ENCODE peak calls at places on chromosomes 5 and 9, in ten cellular contexts. One of them, this sample, is unnamed.

GRCh38 chr9:26870292-26870691 is 22.3 kb downstream of the CAAP1 start:
- DNase-seq in AG09319: no peak
- DNase-seq in Calu3: no peak
- DNase-seq in upper lobe of left lung: no peak
- DNase-seq in BE2C: no peak
- DNase-seq in choroid plexus epithelial cell: peak; percentile 84
- DNase-seq in pancreas: no peak
- DNase-seq in suprapubic skin: no peak
- DNase-seq in esophagus squamous epithelium: no peak
- DNase-seq in epithelial cell of esophagus: peak; percentile 88
- DNase-seq in this sample: no peak

GRCh38 chr5:105146867-105147266 is 1584.3 kb upstream of the NUDT12 start:
- DNase-seq in AG09319: no peak
- DNase-seq in Calu3: no peak
- DNase-seq in upper lobe of left lung: no peak
- DNase-seq in BE2C: no peak
- DNase-seq in choroid plexus epithelial cell: peak; percentile 7
- DNase-seq in pancreas: no peak
- DNase-seq in suprapubic skin: no peak
- DNase-seq in esophagus squamous epithelium: no peak
- DNase-seq in epithelial cell of esophagus: peak; percentile 9
- DNase-seq in this sample: no peak

GRCh38 chr5:152689275-152689711 is 284.2 kb upstream of the NMUR2 start:
- DNase-seq in AG09319: no peak
- DNase-seq in Calu3: no peak
- DNase-seq in upper lobe of left lung: no peak
- DNase-seq in BE2C: no peak
- DNase-seq in choroid plexus epithelial cell: no peak
- DNase-seq in pancreas: no peak
- DNase-seq in suprapubic skin: no peak
- DNase-seq in esophagus squamous epithelium: no peak
- DNase-seq in epithelial cell of esophagus: peak; percentile 60
- DNase-seq in this sample: no peak

GRCh38 chr9:133976191-133976861 is 15.8 kb downstream of the VAV2 start:
- DNase-seq in AG09319: no peak
- DNase-seq in Calu3: no peak
- DNase-seq in upper lobe of left lung: no peak
- DNase-seq in BE2C: no peak
- DNase-seq in choroid plexus epithelial cell: no peak
- DNase-seq in pancreas: peak; percentile 20
- DNase-seq in suprapubic skin: no peak
- DNase-seq in esophagus squamous epithelium: no peak
- DNase-seq in epithelial cell of esophagus: no peak
- DNase-seq in this sample: peak; percentile 4

GRCh38 chr5:103271570-103272289 is 13.2 kb downstream of the MACIR start:
- DNase-seq in AG09319: no peak
- DNase-seq in Calu3: no peak
- DNase-seq in upper lobe of left lung: no peak
- DNase-seq in BE2C: no peak
- DNase-seq in choroid plexus epithelial cell: peak; percentile 31
- DNase-seq in pancreas: no peak
- DNase-seq in suprapubic skin: no peak
- DNase-seq in esophagus squamous epithelium: no peak
- DNase-seq in epithelial cell of esophagus: peak; percentile 10
- DNase-seq in this sample: no peak

GRCh38 chr5:100903036-100903887 is at the start of gene ST8SIA4:
- DNase-seq in AG09319: no peak
- DNase-seq in Calu3: no peak
- DNase-seq in upper lobe of left lung: peak; percentile 89
- DNase-seq in BE2C: peak; percentile 87
- DNase-seq in choroid plexus epithelial cell: peak; percentile 78
- DNase-seq in pancreas: no peak
- DNase-seq in suprapubic skin: peak; percentile 87
- DNase-seq in esophagus squamous epithelium: peak; percentile 83
- DNase-seq in epithelial cell of esophagus: peak; percentile 81
- DNase-seq in this sample: peak; percentile 93

GRCh38 chr5:10863763-10864383 is 102.8 kb upstream of the DAP start:
- DNase-seq in AG09319: no peak
- DNase-seq in Calu3: peak; percentile 76
- DNase-seq in upper lobe of left lung: no peak
- DNase-seq in BE2C: peak; percentile 56
- DNase-seq in choroid plexus epithelial cell: peak; percentile 69
- DNase-seq in pancreas: peak; percentile 56
- DNase-seq in suprapubic skin: no peak
- DNase-seq in esophagus squamous epithelium: no peak
- DNase-seq in epithelial cell of esophagus: peak; percentile 47
- DNase-seq in this sample: no peak

GRCh38 chr9:35257986-35258664 is 96.3 kb downstream of the UNC13B start:
- DNase-seq in AG09319: no peak
- DNase-seq in Calu3: no peak
- DNase-seq in upper lobe of left lung: no peak
- DNase-seq in BE2C: no peak
- DNase-seq in choroid plexus epithelial cell: no peak
- DNase-seq in pancreas: no peak
- DNase-seq in suprapubic skin: no peak
- DNase-seq in esophagus squamous epithelium: no peak
- DNase-seq in epithelial cell of esophagus: peak; percentile 76
- DNase-seq in this sample: peak; percentile 48

GRCh38 chr5:112668016-112668415 is 69.7 kb upstream of the APC start:
- DNase-seq in AG09319: no peak
- DNase-seq in Calu3: no peak
- DNase-seq in upper lobe of left lung: no peak
- DNase-seq in BE2C: no peak
- DNase-seq in choroid plexus epithelial cell: no peak
- DNase-seq in pancreas: no peak
- DNase-seq in suprapubic skin: no peak
- DNase-seq in esophagus squamous epithelium: no peak
- DNase-seq in epithelial cell of esophagus: peak; percentile 54
- DNase-seq in this sample: no peak

GRCh38 chr9:14023285-14023684 is 290.7 kb downstream of the NFIB start:
- DNase-seq in AG09319: no peak
- DNase-seq in Calu3: no peak
- DNase-seq in upper lobe of left lung: no peak
- DNase-seq in BE2C: no peak
- DNase-seq in choroid plexus epithelial cell: no peak
- DNase-seq in pancreas: no peak
- DNase-seq in suprapubic skin: no peak
- DNase-seq in esophagus squamous epithelium: no peak
- DNase-seq in epithelial cell of esophagus: no peak
- DNase-seq in this sample: no peak

GRCh38 chr5:163338-163620 is 28.0 kb upstream of the LRRC14B start:
- DNase-seq in AG09319: no peak
- DNase-seq in Calu3: no peak
- DNase-seq in upper lobe of left lung: no peak
- DNase-seq in BE2C: peak; percentile 2
- DNase-seq in choroid plexus epithelial cell: no peak
- DNase-seq in pancreas: no peak
- DNase-seq in suprapubic skin: peak; percentile 46
- DNase-seq in esophagus squamous epithelium: no peak
- DNase-seq in epithelial cell of esophagus: no peak
- DNase-seq in this sample: no peak

GRCh38 chr9:87498816-87499454 is 1.3 kb downstream of the DAPK1 start:
- DNase-seq in AG09319: no peak
- DNase-seq in Calu3: peak; percentile 6
- DNase-seq in upper lobe of left lung: no peak
- DNase-seq in BE2C: peak; percentile 29
- DNase-seq in choroid plexus epithelial cell: no peak
- DNase-seq in pancreas: no peak
- DNase-seq in suprapubic skin: no peak
- DNase-seq in esophagus squamous epithelium: no peak
- DNase-seq in epithelial cell of esophagus: no peak
- DNase-seq in this sample: no peak

GRCh38 chr9:87499455-87500015 is 1.9 kb downstream of the DAPK1 start:
- DNase-seq in AG09319: no peak
- DNase-seq in Calu3: no peak
- DNase-seq in upper lobe of left lung: no peak
- DNase-seq in BE2C: no peak
- DNase-seq in choroid plexus epithelial cell: no peak
- DNase-seq in pancreas: no peak
- DNase-seq in suprapubic skin: no peak
- DNase-seq in esophagus squamous epithelium: no peak
- DNase-seq in epithelial cell of esophagus: no peak
- DNase-seq in this sample: no peak

GRCh38 chr9:87497080-87497603 is 525 bp upstream of the DAPK1 start:
- DNase-seq in AG09319: no peak
- DNase-seq in Calu3: no peak
- DNase-seq in upper lobe of left lung: no peak
- DNase-seq in BE2C: no peak
- DNase-seq in choroid plexus epithelial cell: no peak
- DNase-seq in pancreas: no peak
- DNase-seq in suprapubic skin: no peak
- DNase-seq in esophagus squamous epithelium: no peak
- DNase-seq in epithelial cell of esophagus: no peak
- DNase-seq in this sample: no peak

GRCh38 chr9:87497604-87498045 is at the start of gene DAPK1:
- DNase-seq in AG09319: no peak
- DNase-seq in Calu3: peak; percentile 76
- DNase-seq in upper lobe of left lung: peak; percentile 95
- DNase-seq in BE2C: peak; percentile 89
- DNase-seq in choroid plexus epithelial cell: peak; percentile 38
- DNase-seq in pancreas: peak; percentile 81
- DNase-seq in suprapubic skin: no peak
- DNase-seq in esophagus squamous epithelium: no peak
- DNase-seq in epithelial cell of esophagus: peak; percentile 23
- DNase-seq in this sample: peak; percentile 84

GRCh38 chr9:87498046-87498815 is 564 bp downstream of the DAPK1 start:
- DNase-seq in AG09319: no peak
- DNase-seq in Calu3: peak; percentile 51
- DNase-seq in upper lobe of left lung: peak; percentile 92
- DNase-seq in BE2C: peak; percentile 73
- DNase-seq in choroid plexus epithelial cell: peak; percentile 32
- DNase-seq in pancreas: peak; percentile 74
- DNase-seq in suprapubic skin: no peak
- DNase-seq in esophagus squamous epithelium: no peak
- DNase-seq in epithelial cell of esophagus: peak; percentile 7
- DNase-seq in this sample: peak; percentile 70
- TF ChIP-seq CTCF in AG09319: peak; percentile 26
- TF ChIP-seq CTCF in Calu3: no peak
- TF ChIP-seq CTCF in upper lobe of left lung: peak; percentile 19
- TF ChIP-seq CTCF in BE2C: peak; percentile 34
- TF ChIP-seq CTCF in choroid plexus epithelial cell: peak; percentile 26
- TF ChIP-seq CTCF in pancreas: no peak
- TF ChIP-seq CTCF in suprapubic skin: no peak
- TF ChIP-seq CTCF in esophagus squamous epithelium: no peak
- TF ChIP-seq CTCF in epithelial cell of esophagus: no peak
- TF ChIP-seq CTCF in this sample: no peak

GRCh38 chr9:132644251-132644650 is 25.5 kb downstream of the DDX31 start:
- DNase-seq in AG09319: no peak
- DNase-seq in Calu3: peak; percentile 5
- DNase-seq in upper lobe of left lung: no peak
- DNase-seq in BE2C: no peak
- DNase-seq in choroid plexus epithelial cell: no peak
- DNase-seq in pancreas: no peak
- DNase-seq in suprapubic skin: no peak
- DNase-seq in esophagus squamous epithelium: no peak
- DNase-seq in epithelial cell of esophagus: no peak
- DNase-seq in this sample: no peak
- TF ChIP-seq CTCF in AG09319: no peak
- TF ChIP-seq CTCF in Calu3: no peak
- TF ChIP-seq CTCF in upper lobe of left lung: no peak
- TF ChIP-seq CTCF in BE2C: peak; percentile 43
- TF ChIP-seq CTCF in choroid plexus epithelial cell: peak; percentile 32
- TF ChIP-seq CTCF in pancreas: no peak
- TF ChIP-seq CTCF in suprapubic skin: no peak
- TF ChIP-seq CTCF in esophagus squamous epithelium: no peak
- TF ChIP-seq CTCF in epithelial cell of esophagus: no peak
- TF ChIP-seq CTCF in this sample: no peak

GRCh38 chr9:98707158-98708102 is 1.3 kb downstream of the GABBR2 start:
- DNase-seq in AG09319: peak; percentile 4
- DNase-seq in Calu3: peak; percentile 57
- DNase-seq in upper lobe of left lung: peak; percentile 83
- DNase-seq in BE2C: peak; percentile 77
- DNase-seq in choroid plexus epithelial cell: peak; percentile 80
- DNase-seq in pancreas: no peak
- DNase-seq in suprapubic skin: no peak
- DNase-seq in esophagus squamous epithelium: no peak
- DNase-seq in epithelial cell of esophagus: peak; percentile 70
- DNase-seq in this sample: peak; percentile 54
- TF ChIP-seq CTCF in AG09319: peak; percentile 56
- TF ChIP-seq CTCF in Calu3: peak; percentile 6
- TF ChIP-seq CTCF in upper lobe of left lung: no peak
- TF ChIP-seq CTCF in BE2C: peak; percentile 67
- TF ChIP-seq CTCF in choroid plexus epithelial cell: peak; percentile 79
- TF ChIP-seq CTCF in pancreas: no peak
- TF ChIP-seq CTCF in suprapubic skin: no peak
- TF ChIP-seq CTCF in esophagus squamous epithelium: no peak
- TF ChIP-seq CTCF in epithelial cell of esophagus: no peak
- TF ChIP-seq CTCF in this sample: peak; percentile 40

GRCh38 chr5:134857401-134857800 is 11.6 kb downstream of the C5orf24 start:
- DNase-seq in AG09319: no peak
- DNase-seq in Calu3: no peak
- DNase-seq in upper lobe of left lung: no peak
- DNase-seq in BE2C: no peak
- DNase-seq in choroid plexus epithelial cell: no peak
- DNase-seq in pancreas: no peak
- DNase-seq in suprapubic skin: no peak
- DNase-seq in esophagus squamous epithelium: no peak
- DNase-seq in epithelial cell of esophagus: no peak
- DNase-seq in this sample: no peak

GRCh38 chr5:134846641-134846960 is 833 bp downstream of the C5orf24 start:
- DNase-seq in AG09319: no peak
- DNase-seq in Calu3: peak; percentile 9
- DNase-seq in upper lobe of left lung: no peak
- DNase-seq in BE2C: peak; percentile 15
- DNase-seq in choroid plexus epithelial cell: peak; percentile 32
- DNase-seq in pancreas: no peak
- DNase-seq in suprapubic skin: no peak
- DNase-seq in esophagus squamous epithelium: no peak
- DNase-seq in epithelial cell of esophagus: peak; percentile 33
- DNase-seq in this sample: no peak

GRCh38 chr5:134845852-134846640 is at the start of gene C5orf24:
- DNase-seq in AG09319: peak; percentile 94
- DNase-seq in Calu3: peak; percentile 95
- DNase-seq in upper lobe of left lung: peak; percentile 99
- DNase-seq in BE2C: peak; percentile 96
- DNase-seq in choroid plexus epithelial cell: peak; percentile 98
- DNase-seq in pancreas: peak; percentile 97
- DNase-seq in suprapubic skin: peak; percentile 96
- DNase-seq in esophagus squamous epithelium: peak; percentile 72
- DNase-seq in epithelial cell of esophagus: peak; percentile 96
- DNase-seq in this sample: peak; percentile 96

GRCh38 chr5:134851307-134851923 is 5.6 kb downstream of the C5orf24 start:
- DNase-seq in AG09319: no peak
- DNase-seq in Calu3: peak; percentile 33
- DNase-seq in upper lobe of left lung: no peak
- DNase-seq in BE2C: peak; percentile 21
- DNase-seq in choroid plexus epithelial cell: peak; percentile 75
- DNase-seq in pancreas: no peak
- DNase-seq in suprapubic skin: no peak
- DNase-seq in esophagus squamous epithelium: no peak
- DNase-seq in epithelial cell of esophagus: peak; percentile 41
- DNase-seq in this sample: no peak
- TF ChIP-seq CTCF in AG09319: peak; percentile 66
- TF ChIP-seq CTCF in Calu3: no peak
- TF ChIP-seq CTCF in upper lobe of left lung: no peak
- TF ChIP-seq CTCF in BE2C: peak; percentile 67
- TF ChIP-seq CTCF in choroid plexus epithelial cell: peak; percentile 80
- TF ChIP-seq CTCF in pancreas: no peak
- TF ChIP-seq CTCF in suprapubic skin: peak; percentile 2
- TF ChIP-seq CTCF in esophagus squamous epithelium: no peak
- TF ChIP-seq CTCF in epithelial cell of esophagus: peak; percentile 64
- TF ChIP-seq CTCF in this sample: peak; percentile 25

This sample was measured in lower lobe of right lung.